ENCODE peak calls at places on chromosomes 1 and 21, in four cellular contexts. One of them, this sample, is unnamed.
A peak's percentile ranks its signal among the peaks of the same experiment; 100 is the strongest.

GRCh38 chr1:247113094-247113497 is 8.9 kb upstream of the ZNF669 start:
- DNase-seq in epithelial cell of esophagus: peak; percentile 23
- DNase-seq in AG10803: peak; percentile 13
- DNase-seq in thoracic aorta: no peak
- DNase-seq in this sample: no peak

GRCh38 chr1:202133016-202133415 is 10.3 kb downstream of the GPR37L1 start:
- DNase-seq in epithelial cell of esophagus: no peak
- DNase-seq in thoracic aorta: no peak
- DNase-seq in AG10803: no peak
- DNase-seq in this sample: no peak

GRCh38 chr1:107264561-107264960 is 123.7 kb downstream of the NTNG1 start:
- DNase-seq in AG10803: peak; percentile 6
- DNase-seq in epithelial cell of esophagus: peak; percentile 56
- DNase-seq in thoracic aorta: no peak
- DNase-seq in this sample: no peak

GRCh38 chr1:10864776-10865175 is 68.3 kb upstream of the CASZ1 start:
- DNase-seq in AG10803: no peak
- DNase-seq in epithelial cell of esophagus: no peak
- DNase-seq in thoracic aorta: no peak
- DNase-seq in this sample: no peak

GRCh38 chr21:26041441-26042180 is 129.0 kb downstream of the APP start:
- DNase-seq in AG10803: peak; percentile 60
- DNase-seq in thoracic aorta: no peak
- DNase-seq in epithelial cell of esophagus: peak; percentile 64
- DNase-seq in this sample: no peak

GRCh38 chr1:228838717-228839500 is 103.6 kb downstream of the RHOU start:
- DNase-seq in epithelial cell of esophagus: no peak
- DNase-seq in AG10803: no peak
- DNase-seq in thoracic aorta: no peak
- DNase-seq in this sample: no peak

GRCh38 chr21:37759777-37760176 is 156.5 kb downstream of the KCNJ6 start:
- DNase-seq in thoracic aorta: no peak
- DNase-seq in AG10803: no peak
- DNase-seq in epithelial cell of esophagus: no peak
- DNase-seq in this sample: no peak

GRCh38 chr1:90579212-90579802 is 137.8 kb downstream of the BARHL2 start:
- DNase-seq in AG10803: peak; percentile 41
- DNase-seq in epithelial cell of esophagus: peak; percentile 65
- DNase-seq in thoracic aorta: no peak
- DNase-seq in this sample: no peak

GRCh38 chr1:244865028-244865371 is 657 bp upstream of the HNRNPU start:
- DNase-seq in AG10803: no peak
- DNase-seq in thoracic aorta: no peak
- DNase-seq in epithelial cell of esophagus: no peak
- DNase-seq in this sample: no peak

GRCh38 chr1:66383168-66383567 is 150.8 kb upstream of the SGIP1 start:
- DNase-seq in thoracic aorta: no peak
- DNase-seq in epithelial cell of esophagus: no peak
- DNase-seq in AG10803: no peak
- DNase-seq in this sample: no peak

GRCh38 chr1:15100369-15101111 is 53.0 kb upstream of the TMEM51 start:
- DNase-seq in epithelial cell of esophagus: peak; percentile 67
- DNase-seq in AG10803: peak; percentile 35
- DNase-seq in thoracic aorta: no peak
- DNase-seq in this sample: no peak

GRCh38 chr1:245537992-245538391 is 383.2 kb downstream of the KIF26B start:
- DNase-seq in epithelial cell of esophagus: no peak
- DNase-seq in thoracic aorta: no peak
- DNase-seq in AG10803: peak; percentile 49
- DNase-seq in this sample: no peak

GRCh38 chr1:113949007-113949406 is 19.9 kb downstream of the HIPK1 start:
- DNase-seq in thoracic aorta: no peak
- DNase-seq in AG10803: no peak
- DNase-seq in epithelial cell of esophagus: no peak
- DNase-seq in this sample: no peak

GRCh38 chr1:3433076-3433475 is 21.4 kb upstream of the ARHGEF16 start:
- DNase-seq in epithelial cell of esophagus: no peak
- DNase-seq in AG10803: no peak
- DNase-seq in thoracic aorta: no peak
- DNase-seq in this sample: no peak

GRCh38 chr21:41899431-41900202 is 20.5 kb upstream of the PRDM15 start:
- DNase-seq in thoracic aorta: no peak
- DNase-seq in AG10803: no peak
- DNase-seq in epithelial cell of esophagus: no peak
- DNase-seq in this sample: no peak

GRCh38 chr1:117447661-117448060 is 80.4 kb downstream of the MAN1A2 start:
- DNase-seq in thoracic aorta: no peak
- DNase-seq in epithelial cell of esophagus: no peak
- DNase-seq in AG10803: peak; percentile 7
- DNase-seq in this sample: no peak

GRCh38 chr1:164683235-164683634 is 124.3 kb downstream of the PBX1 start:
- DNase-seq in AG10803: no peak
- DNase-seq in thoracic aorta: no peak
- DNase-seq in epithelial cell of esophagus: peak; percentile 94
- DNase-seq in this sample: no peak

GRCh38 chr1:204036882-204037645 is 35.9 kb upstream of the SOX13 start:
- DNase-seq in AG10803: no peak
- DNase-seq in thoracic aorta: no peak
- DNase-seq in epithelial cell of esophagus: no peak
- DNase-seq in this sample: no peak
- TF ChIP-seq CTCF in AG10803: no peak
- TF ChIP-seq CTCF in thoracic aorta: no peak
- TF ChIP-seq CTCF in epithelial cell of esophagus: peak; percentile 10
- TF ChIP-seq CTCF in this sample: no peak

DNA sequence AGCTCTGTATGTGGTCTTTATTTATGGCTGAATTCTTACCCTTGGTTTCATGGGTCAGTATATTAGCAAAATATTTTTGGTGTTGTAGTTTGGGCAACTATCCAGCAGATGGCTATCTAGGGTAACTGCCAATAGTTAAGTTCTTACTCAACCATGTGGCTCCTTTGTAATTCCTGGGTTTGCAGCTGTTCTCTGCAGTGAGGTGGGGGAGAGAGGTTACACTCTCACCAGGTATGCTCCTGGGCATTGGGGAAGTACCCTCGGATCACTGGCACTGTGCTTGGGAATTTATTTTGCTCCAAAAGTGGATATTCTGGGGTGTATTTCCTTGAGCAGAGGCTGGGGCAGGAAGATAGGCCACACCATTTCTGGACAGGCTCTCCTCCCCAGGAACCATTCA is 436.7 kb upstream of the TMPRSS15 start:
- DNase-seq in thoracic aorta: no peak
- DNase-seq in AG10803: no peak
- DNase-seq in epithelial cell of esophagus: peak; percentile 17
- DNase-seq in this sample: no peak
- TF ChIP-seq CTCF in thoracic aorta: no peak
- TF ChIP-seq CTCF in AG10803: no peak
- TF ChIP-seq CTCF in epithelial cell of esophagus: no peak
- TF ChIP-seq CTCF in this sample: no peak

GRCh38 chr21:35436899-35437298 is 387.8 kb upstream of the RUNX1 start:
- DNase-seq in thoracic aorta: no peak
- DNase-seq in AG10803: no peak
- DNase-seq in epithelial cell of esophagus: peak; percentile 22
- DNase-seq in this sample: no peak
- TF ChIP-seq CTCF in thoracic aorta: no peak
- TF ChIP-seq CTCF in AG10803: no peak
- TF ChIP-seq CTCF in epithelial cell of esophagus: peak; percentile 30
- TF ChIP-seq CTCF in this sample: no peak

GRCh38 chr1:109794319-109795132 is 30.8 kb upstream of the EPS8L3 start:
- DNase-seq in AG10803: no peak
- DNase-seq in epithelial cell of esophagus: no peak
- DNase-seq in thoracic aorta: no peak
- DNase-seq in this sample: no peak

GRCh38 chr1:109791495-109792040 is 27.8 kb upstream of the EPS8L3 start:
- DNase-seq in thoracic aorta: no peak
- DNase-seq in epithelial cell of esophagus: no peak
- DNase-seq in AG10803: no peak
- DNase-seq in this sample: peak; percentile 2

GRCh38 chr1:109793089-109793485 is 29.4 kb upstream of the EPS8L3 start:
- DNase-seq in thoracic aorta: no peak
- DNase-seq in AG10803: no peak
- DNase-seq in epithelial cell of esophagus: no peak
- DNase-seq in this sample: peak; percentile 20

GRCh38 chr1:109792056-109792831 is 28.5 kb upstream of the EPS8L3 start:
- DNase-seq in thoracic aorta: no peak
- DNase-seq in AG10803: peak; percentile 94
- DNase-seq in epithelial cell of esophagus: peak; percentile 61
- DNase-seq in this sample: peak; percentile 59

GRCh38 chr1:109793486-109794318 is 30.0 kb upstream of the EPS8L3 start:
- DNase-seq in thoracic aorta: no peak
- DNase-seq in epithelial cell of esophagus: peak; percentile 92
- DNase-seq in AG10803: peak; percentile 92
- DNase-seq in this sample: peak; percentile 67
- TF ChIP-seq CTCF in thoracic aorta: no peak
- TF ChIP-seq CTCF in epithelial cell of esophagus: no peak
- TF ChIP-seq CTCF in AG10803: no peak
- TF ChIP-seq CTCF in this sample: no peak